ENCODE peak calls at places on chromosomes 4 and X, in nine cellular contexts. One of them, this sample, is unnamed.

GRCh38 chrX:153773218-153773611 is 7.6 kb upstream of the SRPK3 start:
- DNase-seq in lung: no peak
- DNase-seq in cardiac muscle cell: no peak
- DNase-seq in kidney: no peak
- DNase-seq in fibroblast of pulmonary artery: no peak
- DNase-seq in GM12865: no peak
- DNase-seq in fibroblast of villous mesenchyme: no peak
- DNase-seq in SJSA1: no peak
- DNase-seq in HAP-1: no peak
- DNase-seq in this sample: no peak

GRCh38 chr4:26594778-26595177 is 10.9 kb downstream of the TBC1D19 start:
- DNase-seq in lung: no peak
- DNase-seq in cardiac muscle cell: no peak
- DNase-seq in kidney: no peak
- DNase-seq in fibroblast of pulmonary artery: no peak
- DNase-seq in GM12865: peak
- DNase-seq in fibroblast of villous mesenchyme: no peak
- DNase-seq in SJSA1: no peak
- DNase-seq in HAP-1: no peak
- DNase-seq in this sample: no peak

GRCh38 chrX:34848281-34848680 is 94.3 kb upstream of the FAM47B start:
- DNase-seq in lung: no peak
- DNase-seq in cardiac muscle cell: no peak
- DNase-seq in kidney: no peak
- DNase-seq in fibroblast of pulmonary artery: peak
- DNase-seq in GM12865: no peak
- DNase-seq in fibroblast of villous mesenchyme: peak
- DNase-seq in SJSA1: no peak
- DNase-seq in HAP-1: no peak
- DNase-seq in this sample: peak

GRCh38 chrX:47200385-47201150 is 6.9 kb downstream of the UBA1 start:
- DNase-seq in lung: no peak
- DNase-seq in cardiac muscle cell: no peak
- DNase-seq in kidney: no peak
- DNase-seq in fibroblast of pulmonary artery: peak
- DNase-seq in GM12865: no peak
- DNase-seq in fibroblast of villous mesenchyme: peak
- DNase-seq in SJSA1: no peak
- DNase-seq in HAP-1: no peak
- DNase-seq in this sample: peak

GRCh38 chr4:1321486-1321885 is 25.5 kb upstream of the UVSSA start:
- DNase-seq in lung: no peak
- DNase-seq in cardiac muscle cell: no peak
- DNase-seq in kidney: peak
- DNase-seq in fibroblast of pulmonary artery: no peak
- DNase-seq in GM12865: no peak
- DNase-seq in fibroblast of villous mesenchyme: no peak
- DNase-seq in SJSA1: no peak
- DNase-seq in HAP-1: no peak
- DNase-seq in this sample: no peak

GRCh38 chr4:144318797-144319196 is 178.3 kb upstream of the GYPA start:
- DNase-seq in lung: no peak
- DNase-seq in cardiac muscle cell: no peak
- DNase-seq in kidney: no peak
- DNase-seq in fibroblast of pulmonary artery: no peak
- DNase-seq in GM12865: no peak
- DNase-seq in fibroblast of villous mesenchyme: no peak
- DNase-seq in SJSA1: no peak
- DNase-seq in HAP-1: no peak
- DNase-seq in this sample: no peak

GRCh38 chr4:187070158-187070557 is 346.5 kb upstream of the FAT1 start:
- DNase-seq in lung: no peak
- DNase-seq in cardiac muscle cell: no peak
- DNase-seq in kidney: no peak
- DNase-seq in fibroblast of pulmonary artery: no peak
- DNase-seq in GM12865: no peak
- DNase-seq in fibroblast of villous mesenchyme: no peak
- DNase-seq in SJSA1: no peak
- DNase-seq in HAP-1: no peak
- DNase-seq in this sample: no peak

GRCh38 chr4:177033632-177034031 is 240.9 kb upstream of the VEGFC start:
- DNase-seq in lung: no peak
- DNase-seq in cardiac muscle cell: no peak
- DNase-seq in kidney: no peak
- DNase-seq in fibroblast of pulmonary artery: no peak
- DNase-seq in GM12865: no peak
- DNase-seq in fibroblast of villous mesenchyme: no peak
- DNase-seq in SJSA1: no peak
- DNase-seq in HAP-1: no peak
- DNase-seq in this sample: peak

GRCh38 chr4:38904090-38904666 is 36.6 kb downstream of the FAM114A1 start:
- DNase-seq in lung: no peak
- DNase-seq in cardiac muscle cell: peak
- DNase-seq in kidney: no peak
- DNase-seq in fibroblast of pulmonary artery: no peak
- DNase-seq in GM12865: no peak
- DNase-seq in fibroblast of villous mesenchyme: no peak
- DNase-seq in SJSA1: no peak
- DNase-seq in HAP-1: no peak
- DNase-seq in this sample: no peak

GRCh38 chr4:140374130-140374477 is 658 bp downstream of the SCOC start:
- DNase-seq in lung: no peak
- DNase-seq in cardiac muscle cell: no peak
- DNase-seq in kidney: no peak
- DNase-seq in fibroblast of pulmonary artery: no peak
- DNase-seq in GM12865: peak
- DNase-seq in fibroblast of villous mesenchyme: no peak
- DNase-seq in SJSA1: no peak
- DNase-seq in HAP-1: no peak
- DNase-seq in this sample: no peak

GRCh38 chrX:97909245-97909644 is 1025.5 kb downstream of the RPA4 start:
- DNase-seq in lung: no peak
- DNase-seq in cardiac muscle cell: no peak
- DNase-seq in kidney: no peak
- DNase-seq in fibroblast of pulmonary artery: no peak
- DNase-seq in GM12865: peak
- DNase-seq in fibroblast of villous mesenchyme: no peak
- DNase-seq in SJSA1: no peak
- DNase-seq in HAP-1: no peak
- DNase-seq in this sample: no peak

GRCh38 chr4:21949073-21949457 is 493 bp upstream of the KCNIP4 start:
- DNase-seq in lung: no peak
- DNase-seq in cardiac muscle cell: peak
- DNase-seq in kidney: peak
- DNase-seq in fibroblast of pulmonary artery: peak
- DNase-seq in GM12865: no peak
- DNase-seq in fibroblast of villous mesenchyme: peak
- DNase-seq in SJSA1: no peak
- DNase-seq in HAP-1: peak
- DNase-seq in this sample: no peak
- H3K4me3 ChIP-seq in lung: no peak
- H3K4me3 ChIP-seq in cardiac muscle cell: peak
- H3K4me3 ChIP-seq in kidney: peak
- H3K4me3 ChIP-seq in fibroblast of pulmonary artery: peak
- H3K4me3 ChIP-seq in GM12865: no peak
- H3K4me3 ChIP-seq in fibroblast of villous mesenchyme: peak
- H3K4me3 ChIP-seq in SJSA1: no peak
- H3K4me3 ChIP-seq in HAP-1: peak
- H3K4me3 ChIP-seq in this sample: peak

DNA sequence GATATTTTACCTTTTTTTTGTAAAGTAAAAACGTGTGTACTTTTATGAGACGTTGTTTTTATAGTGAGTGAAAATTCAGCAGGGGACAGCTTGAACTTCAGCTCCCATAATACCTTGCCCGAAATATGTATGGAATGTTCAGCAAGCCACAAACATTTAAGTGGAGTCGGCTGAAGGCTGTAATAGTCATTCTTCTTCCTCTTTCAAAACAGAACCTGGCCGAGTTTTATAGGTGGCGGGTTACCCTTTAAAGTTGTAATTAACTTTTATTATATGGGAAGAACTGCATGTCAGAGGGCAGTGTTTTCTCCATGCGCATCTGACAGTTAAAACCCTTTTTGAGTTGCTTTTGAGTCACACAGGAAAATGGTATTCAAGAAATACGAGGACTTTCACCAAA is 50.7 kb downstream of the CLDN34 start:
- DNase-seq in lung: no peak
- DNase-seq in cardiac muscle cell: peak
- DNase-seq in kidney: no peak
- DNase-seq in fibroblast of pulmonary artery: peak
- DNase-seq in GM12865: no peak
- DNase-seq in fibroblast of villous mesenchyme: peak
- DNase-seq in SJSA1: peak
- DNase-seq in HAP-1: peak
- DNase-seq in this sample: peak
- H3K4me3 ChIP-seq in lung: no peak
- H3K4me3 ChIP-seq in cardiac muscle cell: no peak
- H3K4me3 ChIP-seq in kidney: no peak
- H3K4me3 ChIP-seq in fibroblast of pulmonary artery: peak
- H3K4me3 ChIP-seq in GM12865: no peak
- H3K4me3 ChIP-seq in fibroblast of villous mesenchyme: no peak
- H3K4me3 ChIP-seq in SJSA1: no peak
- H3K4me3 ChIP-seq in HAP-1: peak
- H3K4me3 ChIP-seq in this sample: no peak

GRCh38 chrX:38831949-38832348 is 30.7 kb downstream of the MID1IP1 start:
- DNase-seq in lung: no peak
- DNase-seq in cardiac muscle cell: no peak
- DNase-seq in kidney: no peak
- DNase-seq in fibroblast of pulmonary artery: no peak
- DNase-seq in GM12865: no peak
- DNase-seq in fibroblast of villous mesenchyme: no peak
- DNase-seq in SJSA1: no peak
- DNase-seq in HAP-1: no peak
- DNase-seq in this sample: no peak
- H3K4me3 ChIP-seq in lung: no peak
- H3K4me3 ChIP-seq in cardiac muscle cell: no peak
- H3K4me3 ChIP-seq in kidney: no peak
- H3K4me3 ChIP-seq in fibroblast of pulmonary artery: no peak
- H3K4me3 ChIP-seq in GM12865: no peak
- H3K4me3 ChIP-seq in fibroblast of villous mesenchyme: no peak
- H3K4me3 ChIP-seq in SJSA1: no peak
- H3K4me3 ChIP-seq in HAP-1: no peak
- H3K4me3 ChIP-seq in this sample: no peak

GRCh38 chrX:17077349-17077748 is 130.9 kb downstream of the REPS2 start:
- DNase-seq in lung: no peak
- DNase-seq in cardiac muscle cell: no peak
- DNase-seq in kidney: no peak
- DNase-seq in fibroblast of pulmonary artery: no peak
- DNase-seq in GM12865: no peak
- DNase-seq in fibroblast of villous mesenchyme: peak
- DNase-seq in SJSA1: no peak
- DNase-seq in HAP-1: no peak
- DNase-seq in this sample: no peak
- H3K4me3 ChIP-seq in lung: no peak
- H3K4me3 ChIP-seq in cardiac muscle cell: no peak
- H3K4me3 ChIP-seq in kidney: no peak
- H3K4me3 ChIP-seq in fibroblast of pulmonary artery: no peak
- H3K4me3 ChIP-seq in GM12865: no peak
- H3K4me3 ChIP-seq in fibroblast of villous mesenchyme: no peak
- H3K4me3 ChIP-seq in SJSA1: no peak
- H3K4me3 ChIP-seq in HAP-1: no peak
- H3K4me3 ChIP-seq in this sample: no peak

GRCh38 chrX:10533686-10534365 is 86.6 kb downstream of the MID1 start:
- DNase-seq in lung: no peak
- DNase-seq in cardiac muscle cell: no peak
- DNase-seq in kidney: no peak
- DNase-seq in fibroblast of pulmonary artery: no peak
- DNase-seq in GM12865: no peak
- DNase-seq in fibroblast of villous mesenchyme: no peak
- DNase-seq in SJSA1: no peak
- DNase-seq in HAP-1: no peak
- DNase-seq in this sample: no peak

GRCh38 chrX:10537308-10537707 is 83.1 kb downstream of the MID1 start:
- DNase-seq in lung: no peak
- DNase-seq in cardiac muscle cell: no peak
- DNase-seq in kidney: no peak
- DNase-seq in fibroblast of pulmonary artery: no peak
- DNase-seq in GM12865: no peak
- DNase-seq in fibroblast of villous mesenchyme: no peak
- DNase-seq in SJSA1: no peak
- DNase-seq in HAP-1: no peak
- DNase-seq in this sample: no peak

GRCh38 chrX:10531927-10532326 is 88.5 kb downstream of the MID1 start:
- DNase-seq in lung: no peak
- DNase-seq in cardiac muscle cell: no peak
- DNase-seq in kidney: no peak
- DNase-seq in fibroblast of pulmonary artery: peak
- DNase-seq in GM12865: no peak
- DNase-seq in fibroblast of villous mesenchyme: no peak
- DNase-seq in SJSA1: no peak
- DNase-seq in HAP-1: no peak
- DNase-seq in this sample: no peak

GRCh38 chrX:10536744-10537143 is 83.6 kb downstream of the MID1 start:
- DNase-seq in lung: no peak
- DNase-seq in cardiac muscle cell: no peak
- DNase-seq in kidney: no peak
- DNase-seq in fibroblast of pulmonary artery: no peak
- DNase-seq in GM12865: no peak
- DNase-seq in fibroblast of villous mesenchyme: no peak
- DNase-seq in SJSA1: no peak
- DNase-seq in HAP-1: no peak
- DNase-seq in this sample: no peak

GRCh38 chrX:10534611-10535010 is 85.8 kb downstream of the MID1 start:
- DNase-seq in lung: no peak
- DNase-seq in cardiac muscle cell: no peak
- DNase-seq in kidney: no peak
- DNase-seq in fibroblast of pulmonary artery: peak
- DNase-seq in GM12865: no peak
- DNase-seq in fibroblast of villous mesenchyme: no peak
- DNase-seq in SJSA1: no peak
- DNase-seq in HAP-1: no peak
- DNase-seq in this sample: peak
- H3K4me3 ChIP-seq in lung: no peak
- H3K4me3 ChIP-seq in cardiac muscle cell: no peak
- H3K4me3 ChIP-seq in kidney: no peak
- H3K4me3 ChIP-seq in fibroblast of pulmonary artery: no peak
- H3K4me3 ChIP-seq in GM12865: no peak
- H3K4me3 ChIP-seq in fibroblast of villous mesenchyme: no peak
- H3K4me3 ChIP-seq in SJSA1: no peak
- H3K4me3 ChIP-seq in HAP-1: no peak
- H3K4me3 ChIP-seq in this sample: no peak

This sample was measured in choroid plexus epithelial cell.